ENCODE peak calls at places on chromosomes 11 and 22, in seven cellular contexts. S is cardiac muscle cell, O is H9, F is breast epithelium, A is uterus, J is colonic mucosa, E is left ventricle myocardium inferior. Y is an unnamed sample.

GRCh38 chr11:34631737-34632104 is 10.8 kb downstream of the EHF start:
- DNase-seq in S (no peak), O (no peak), F (no peak), A (no peak), J (no peak), E (no peak), Y (no peak)

GRCh38 chr11:2807276-2807681 is 78.3 kb downstream of the CDKN1C start:
- DNase-seq in S (peak), O (peak), F (peak), A (peak), J (peak), E (peak), Y (peak)

GRCh38 chr22:42962295-42963230 is 52.4 kb downstream of the PACSIN2 start:
- DNase-seq in S (peak), O (no peak), F (no peak), A (no peak), J (peak), E (no peak), Y (no peak)

GRCh38 chr22:46185263-46185662 is 34.9 kb downstream of the PPARA start:
- DNase-seq in S (no peak), O (no peak), F (no peak), A (no peak), J (no peak), E (no peak), Y (no peak)

GRCh38 chr22:30694638-30695350 is at the start of gene OSBP2:
- DNase-seq in S (peak), O (peak), F (no peak), A (peak), J (peak), E (peak), Y (no peak)

GRCh38 chr11:117200813-117201515 is 1.8 kb downstream of the TAGLN start:
- DNase-seq in S (peak), O (no peak), F (no peak), A (no peak), J (no peak), E (no peak), Y (no peak)

GRCh38 chr22:50522208-50522805 is 3.1 kb downstream of the SCO2 start:
- DNase-seq in S (no peak), O (no peak), F (no peak), A (no peak), J (no peak), E (no peak), Y (no peak)

GRCh38 chr22:21444701-21445436 is 22.3 kb upstream of the TMEM191C start:
- DNase-seq in S (no peak), O (peak), F (no peak), A (no peak), J (no peak), E (no peak), Y (no peak)

GRCh38 chr11:62974848-62975522 is 9.8 kb downstream of the SLC22A6 start:
- DNase-seq in S (peak), O (peak), F (no peak), A (no peak), J (peak), E (peak), Y (no peak)

GRCh38 chr11:94145916-94146315 is 17.3 kb downstream of the PANX1 start:
- DNase-seq in S (no peak), O (no peak), F (no peak), A (no peak), J (no peak), E (no peak), Y (no peak)

GRCh38 chr11:19666951-19667350 is 45.7 kb upstream of the NAV2 start:
- DNase-seq in S (no peak), O (no peak), F (no peak), A (no peak), J (no peak), E (no peak), Y (no peak)

GRCh38 chr11:14894657-14895598 is 2.9 kb upstream of the CYP2R1 start:
- DNase-seq in S (peak), O (no peak), F (no peak), A (no peak), J (no peak), E (peak), Y (no peak)

GRCh38 chr22:50171319-50171964 is 911 bp downstream of the PANX2 start:
- DNase-seq in S (peak), O (no peak), F (no peak), A (no peak), J (no peak), E (no peak), Y (no peak)

GRCh38 chr11:67483901-67484665 is 1.3 kb downstream of the AIP start:
- DNase-seq in S (no peak), O (no peak), F (no peak), A (no peak), J (peak), E (no peak), Y (no peak)

GRCh38 chr22:26462971-26463661 is 20.5 kb downstream of the HPS4 start:
- DNase-seq in S (no peak), O (no peak), F (no peak), A (no peak), J (no peak), E (no peak), Y (no peak)

GRCh38 chr11:79081441-79082124 is 359.2 kb downstream of the TENM4 start:
- DNase-seq in S (no peak), O (no peak), F (no peak), A (no peak), J (no peak), E (no peak), Y (no peak)

GRCh38 chr11:92449780-92450179 is 225.2 kb downstream of the FAT3 start:
- DNase-seq in S (no peak), O (no peak), F (no peak), A (no peak), J (no peak), E (no peak), Y (no peak)

GRCh38 chr11:92443109-92443508 is 218.5 kb downstream of the FAT3 start:
- DNase-seq in S (no peak), O (no peak), F (no peak), A (no peak), J (no peak), E (no peak), Y (no peak)

GRCh38 chr11:92449222-92449621 is 224.6 kb downstream of the FAT3 start:
- DNase-seq in S (no peak), O (no peak), F (no peak), A (no peak), J (no peak), E (no peak), Y (no peak)

GRCh38 chr11:92451081-92451480 is 226.5 kb downstream of the FAT3 start:
- DNase-seq in S (no peak), O (no peak), F (no peak), A (no peak), J (no peak), E (no peak), Y (no peak)

DNA sequence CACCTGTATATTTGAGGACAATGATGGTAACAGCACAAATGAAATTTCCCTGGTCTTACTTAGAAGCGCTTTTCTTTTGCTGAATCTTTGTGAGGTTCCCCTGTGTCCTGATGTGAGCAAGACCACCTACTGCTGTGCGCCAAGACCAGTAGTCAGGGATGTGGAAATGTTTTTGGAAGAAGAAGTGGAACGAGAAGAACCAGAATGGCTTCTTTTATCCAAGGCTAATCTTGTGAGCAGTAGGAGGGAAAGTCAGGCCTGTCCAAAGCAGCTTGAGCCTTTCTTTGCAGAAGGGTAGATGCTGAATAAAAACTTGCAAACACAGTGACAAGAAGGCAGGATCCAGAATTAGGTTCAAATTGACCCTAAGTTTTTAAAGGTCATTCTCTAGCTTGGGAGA is 223.0 kb downstream of the FAT3 start:
- DNase-seq in S (no peak), O (no peak), F (no peak), A (no peak), J (no peak), E (no peak), Y (no peak)
- TF ChIP-seq CTCF in S (no peak), O (no peak), F (no peak), A (no peak), J (no peak), E (no peak), Y (no peak)

GRCh38 chr11:111417766-111418435 is 38.8 kb upstream of the POU2AF1 start:
- DNase-seq in S (peak), O (no peak), F (peak), A (peak), J (peak), E (peak), Y (no peak)

GRCh38 chr11:111416231-111416960 is 37.3 kb upstream of the POU2AF1 start:
- DNase-seq in S (no peak), O (no peak), F (no peak), A (no peak), J (no peak), E (no peak), Y (no peak)

GRCh38 chr11:111418436-111418787 is 39.3 kb upstream of the POU2AF1 start:
- DNase-seq in S (no peak), O (no peak), F (no peak), A (no peak), J (no peak), E (no peak), Y (no peak)

GRCh38 chr11:111419181-111419580 is 40.1 kb upstream of the POU2AF1 start:
- DNase-seq in S (no peak), O (no peak), F (no peak), A (no peak), J (no peak), E (no peak), Y (no peak)

DNA sequence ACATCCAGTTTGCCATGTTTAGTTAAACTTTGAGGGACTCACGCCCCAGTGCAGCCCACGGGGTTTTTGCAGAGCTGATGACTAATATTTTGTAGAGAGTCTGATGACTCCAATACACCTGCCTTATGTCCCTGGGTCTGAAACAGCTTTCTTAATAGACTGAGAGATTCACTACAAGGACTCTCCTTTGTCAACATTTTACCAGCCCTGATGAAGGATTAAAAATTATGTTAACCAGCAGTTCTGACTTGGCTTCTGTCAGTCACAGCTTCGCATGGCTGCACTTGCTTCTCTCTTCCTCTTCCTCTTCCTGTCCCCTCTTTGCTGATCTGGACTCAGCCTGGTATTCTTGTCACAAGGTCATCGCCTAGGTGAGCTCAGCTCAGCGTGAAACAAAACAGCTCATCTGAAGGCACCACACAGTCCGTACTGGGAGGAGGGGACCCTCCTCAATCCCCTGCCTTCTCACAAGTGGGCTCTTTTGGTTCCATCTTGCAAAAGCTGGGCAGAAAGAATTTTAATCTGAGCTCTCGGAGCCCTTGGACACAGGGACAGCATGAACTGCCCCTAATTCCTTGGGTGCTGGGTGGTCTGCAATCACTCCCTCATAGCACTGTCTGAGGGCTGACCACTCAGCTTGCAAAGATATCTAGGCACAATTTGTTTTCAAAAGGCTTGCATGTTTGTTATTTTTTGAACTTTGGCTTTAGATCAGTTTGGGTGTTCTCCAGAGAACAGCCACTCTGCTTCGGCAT is 38.1 kb upstream of the POU2AF1 start:
- DNase-seq in S (no peak), O (no peak), F (no peak), A (no peak), J (no peak), E (no peak), Y (no peak)
- H3K27ac ChIP-seq in S (no peak), O (no peak), F (peak), A (peak), J (peak), E (peak), Y (peak)

GRCh38 chr22:24327827-24328226 is 57.2 kb downstream of the SPECC1L start:
- DNase-seq in S (no peak), O (no peak), F (no peak), A (no peak), J (no peak), E (no peak), Y (no peak)
- TF ChIP-seq CTCF in S (no peak), O (no peak), F (no peak), A (no peak), J (no peak), E (no peak), Y (no peak)

GRCh38 chr11:69044111-69045013 is 4.4 kb upstream of the TPCN2 start:
- DNase-seq in S (peak), O (peak), F (peak), A (peak), J (peak), E (peak), Y (no peak)
- H3K27ac ChIP-seq in S (peak), O (peak), F (no peak), A (peak), J (peak), E (peak), Y (peak)

GRCh38 chr11:64887757-64888405 is 9.5 kb upstream of the EHD1 start:
- DNase-seq in S (peak), O (peak), F (peak), A (peak), J (peak), E (peak), Y (no peak)
- TF ChIP-seq CTCF in S (peak), O (peak), F (peak), A (peak), J (peak), E (peak), Y (no peak)

GRCh38 chr11:61803889-61804647 is 11.4 kb downstream of the FEN1 start:
- DNase-seq in S (peak), O (no peak), F (no peak), A (no peak), J (no peak), E (no peak), Y (no peak)

GRCh38 chr11:61811831-61812230 is 5.0 kb downstream of the FADS1 start:
- DNase-seq in S (no peak), O (no peak), F (no peak), A (no peak), J (no peak), E (no peak), Y (no peak)

GRCh38 chr11:61810671-61811175 is 6.1 kb downstream of the FADS1 start:
- DNase-seq in S (no peak), O (no peak), F (no peak), A (no peak), J (no peak), E (no peak), Y (no peak)

GRCh38 chr11:61805146-61805545 is 11.7 kb downstream of the FADS1 start:
- DNase-seq in S (no peak), O (no peak), F (no peak), A (no peak), J (no peak), E (no peak), Y (no peak)

DNA sequence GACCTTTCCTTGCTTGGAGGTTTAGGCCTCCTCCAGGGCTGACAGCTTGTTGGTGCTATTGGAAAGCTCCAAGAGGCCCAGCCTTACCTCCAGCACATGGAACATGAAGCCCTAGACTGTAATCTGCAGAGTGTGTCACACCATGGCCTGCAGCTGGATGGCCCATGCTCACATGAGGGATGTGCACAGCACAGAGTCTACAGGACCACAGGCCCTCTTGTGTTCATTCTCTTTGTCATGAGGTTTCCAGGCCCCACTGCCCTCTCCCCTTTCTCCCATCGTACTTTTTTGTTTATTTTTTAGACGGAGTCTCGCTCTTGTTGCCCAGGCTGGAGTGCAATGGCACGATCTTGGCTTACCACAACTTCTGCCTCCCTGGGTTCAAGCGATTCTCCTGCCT is 10.0 kb downstream of the FADS1 start:
- DNase-seq in S (no peak), O (no peak), F (no peak), A (no peak), J (no peak), E (no peak), Y (no peak)
- H3K27ac ChIP-seq in S (no peak), O (no peak), F (no peak), A (no peak), J (no peak), E (no peak), Y (no peak)

GRCh38 chr11:66136752-66137123 is 66.7 kb downstream of the PACS1 start:
- DNase-seq in S (peak), O (no peak), F (no peak), A (no peak), J (no peak), E (no peak), Y (no peak)

GRCh38 chr11:66131937-66132632 is 62.0 kb downstream of the PACS1 start:
- DNase-seq in S (no peak), O (no peak), F (no peak), A (no peak), J (no peak), E (no peak), Y (no peak)

GRCh38 chr11:66130978-66131377 is 60.9 kb downstream of the PACS1 start:
- DNase-seq in S (peak), O (no peak), F (no peak), A (no peak), J (no peak), E (no peak), Y (no peak)

GRCh38 chr11:66133216-66133775 is 63.2 kb downstream of the PACS1 start:
- DNase-seq in S (no peak), O (no peak), F (no peak), A (no peak), J (no peak), E (no peak), Y (no peak)
- TF ChIP-seq CTCF in S (no peak), O (no peak), F (no peak), A (no peak), J (no peak), E (no peak), Y (no peak)